ENCODE peak calls at places on chromosomes 3 and 15, in five cellular contexts. One of them, this sample, is unnamed.

GRCh38 chr15:31147943-31148621 is 46.6 kb upstream of the TRPM1 start:
- DNase-seq in choroid plexus epithelial cell: no peak
- DNase-seq in uterus: no peak
- DNase-seq in fibroblast of pulmonary artery: no peak
- DNase-seq in AG09309: no peak
- DNase-seq in this sample: no peak

GRCh38 chr15:24956131-24956838 is 1.5 kb downstream of the SNRPN start:
- DNase-seq in uterus: peak; percentile 58
- DNase-seq in choroid plexus epithelial cell: peak; percentile 74
- DNase-seq in AG09309: no peak
- DNase-seq in fibroblast of pulmonary artery: peak; percentile 83
- DNase-seq in this sample: peak; percentile 56

GRCh38 chr3:58063424-58063823 is 55.2 kb downstream of the FLNB start:
- DNase-seq in fibroblast of pulmonary artery: peak; percentile 83
- DNase-seq in uterus: peak; percentile 72
- DNase-seq in choroid plexus epithelial cell: peak; percentile 87
- DNase-seq in AG09309: no peak
- DNase-seq in this sample: no peak

GRCh38 chr3:105473521-105474223 is 107.0 kb downstream of the ALCAM start:
- DNase-seq in fibroblast of pulmonary artery: peak; percentile 76
- DNase-seq in uterus: no peak
- DNase-seq in choroid plexus epithelial cell: peak; percentile 91
- DNase-seq in AG09309: peak; percentile 68
- DNase-seq in this sample: peak; percentile 45

GRCh38 chr15:79399591-79399990 is 32.5 kb upstream of the MINAR1 start:
- DNase-seq in fibroblast of pulmonary artery: no peak
- DNase-seq in AG09309: no peak
- DNase-seq in uterus: no peak
- DNase-seq in choroid plexus epithelial cell: no peak
- DNase-seq in this sample: no peak

GRCh38 chr3:16378920-16379319 is 113.9 kb downstream of the OXNAD1 start:
- DNase-seq in fibroblast of pulmonary artery: no peak
- DNase-seq in choroid plexus epithelial cell: peak; percentile 47
- DNase-seq in uterus: no peak
- DNase-seq in AG09309: no peak
- DNase-seq in this sample: no peak

GRCh38 chr3:34504755-34505154 is 706.3 kb downstream of the PDCD6IP start:
- DNase-seq in uterus: peak; percentile 12
- DNase-seq in AG09309: no peak
- DNase-seq in choroid plexus epithelial cell: no peak
- DNase-seq in fibroblast of pulmonary artery: peak; percentile 1
- DNase-seq in this sample: no peak

GRCh38 chr3:138417559-138417982 is 16.8 kb upstream of the ESYT3 start:
- DNase-seq in choroid plexus epithelial cell: peak; percentile 93
- DNase-seq in AG09309: peak; percentile 40
- DNase-seq in fibroblast of pulmonary artery: peak; percentile 89
- DNase-seq in uterus: peak; percentile 79
- DNase-seq in this sample: peak; percentile 39

GRCh38 chr3:11699083-11699427 is 55.3 kb upstream of the VGLL4 start:
- DNase-seq in fibroblast of pulmonary artery: peak; percentile 49
- DNase-seq in AG09309: peak; percentile 79
- DNase-seq in choroid plexus epithelial cell: peak; percentile 43
- DNase-seq in uterus: no peak
- DNase-seq in this sample: no peak

GRCh38 chr3:72144773-72145505 is 360.0 kb upstream of the PROK2 start:
- DNase-seq in fibroblast of pulmonary artery: peak; percentile 18
- DNase-seq in AG09309: no peak
- DNase-seq in uterus: no peak
- DNase-seq in choroid plexus epithelial cell: no peak
- DNase-seq in this sample: no peak

GRCh38 chr3:9211155-9211950 is 38.1 kb downstream of the SRGAP3 start:
- DNase-seq in fibroblast of pulmonary artery: no peak
- DNase-seq in choroid plexus epithelial cell: peak; percentile 51
- DNase-seq in AG09309: peak; percentile 57
- DNase-seq in uterus: no peak
- DNase-seq in this sample: peak; percentile 25

GRCh38 chr15:82572986-82573385 is 32.7 kb upstream of the RPS17 start:
- DNase-seq in fibroblast of pulmonary artery: no peak
- DNase-seq in AG09309: no peak
- DNase-seq in uterus: no peak
- DNase-seq in choroid plexus epithelial cell: no peak
- DNase-seq in this sample: no peak

GRCh38 chr15:82570721-82571519 is 30.7 kb upstream of the RPS17 start:
- DNase-seq in AG09309: no peak
- DNase-seq in fibroblast of pulmonary artery: no peak
- DNase-seq in choroid plexus epithelial cell: no peak
- DNase-seq in uterus: peak; percentile 16
- DNase-seq in this sample: no peak

GRCh38 chr15:82569834-82570233 is 29.6 kb upstream of the RPS17 start:
- DNase-seq in uterus: no peak
- DNase-seq in choroid plexus epithelial cell: no peak
- DNase-seq in fibroblast of pulmonary artery: no peak
- DNase-seq in AG09309: no peak
- DNase-seq in this sample: no peak

GRCh38 chr15:82572311-82572710 is 32.1 kb upstream of the RPS17 start:
- DNase-seq in AG09309: no peak
- DNase-seq in fibroblast of pulmonary artery: no peak
- DNase-seq in uterus: no peak
- DNase-seq in choroid plexus epithelial cell: no peak
- DNase-seq in this sample: no peak

GRCh38 chr15:82571722-82572222 is 31.5 kb upstream of the RPS17 start:
- DNase-seq in fibroblast of pulmonary artery: peak; percentile 59
- DNase-seq in choroid plexus epithelial cell: peak; percentile 62
- DNase-seq in AG09309: peak; percentile 45
- DNase-seq in uterus: peak; percentile 78
- DNase-seq in this sample: no peak
- H3K4me3 ChIP-seq in fibroblast of pulmonary artery: peak overlapping the region; percentile 38
- H3K4me3 ChIP-seq in choroid plexus epithelial cell: peak overlapping the region; percentile 46
- H3K4me3 ChIP-seq in AG09309: peak overlapping the region; percentile 53
- H3K4me3 ChIP-seq in uterus: peak overlapping the region; percentile 36
- H3K4me3 ChIP-seq in this sample: peak overlapping the region; percentile 11

GRCh38 chr3:60070366-60070765 is 1020.5 kb upstream of the CFAP20DC start:
- DNase-seq in fibroblast of pulmonary artery: no peak
- DNase-seq in choroid plexus epithelial cell: no peak
- DNase-seq in uterus: no peak
- DNase-seq in AG09309: no peak
- DNase-seq in this sample: no peak
- H3K4me3 ChIP-seq in fibroblast of pulmonary artery: no peak overlapping the region
- H3K4me3 ChIP-seq in choroid plexus epithelial cell: no peak overlapping the region
- H3K4me3 ChIP-seq in uterus: no peak overlapping the region
- H3K4me3 ChIP-seq in AG09309: no peak overlapping the region
- H3K4me3 ChIP-seq in this sample: no peak overlapping the region

GRCh38 chr15:89805241-89806216 is 9.1 kb downstream of the ANPEP start:
- DNase-seq in uterus: no peak
- DNase-seq in AG09309: no peak
- DNase-seq in choroid plexus epithelial cell: no peak
- DNase-seq in fibroblast of pulmonary artery: no peak
- DNase-seq in this sample: no peak
- H3K4me3 ChIP-seq in uterus: no peak overlapping the region
- H3K4me3 ChIP-seq in AG09309: no peak overlapping the region
- H3K4me3 ChIP-seq in choroid plexus epithelial cell: no peak overlapping the region
- H3K4me3 ChIP-seq in fibroblast of pulmonary artery: no peak overlapping the region
- H3K4me3 ChIP-seq in this sample: no peak overlapping the region

GRCh38 chr3:31161889-31162288 is 267.4 kb upstream of the GADL1 start:
- DNase-seq in choroid plexus epithelial cell: no peak
- DNase-seq in uterus: no peak
- DNase-seq in fibroblast of pulmonary artery: no peak
- DNase-seq in AG09309: no peak
- DNase-seq in this sample: no peak

GRCh38 chr3:31159331-31160039 is 265.0 kb upstream of the GADL1 start:
- DNase-seq in fibroblast of pulmonary artery: no peak
- DNase-seq in uterus: no peak
- DNase-seq in choroid plexus epithelial cell: peak; percentile 21
- DNase-seq in AG09309: no peak
- DNase-seq in this sample: no peak

GRCh38 chr3:31157893-31158620 is 263.6 kb upstream of the GADL1 start:
- DNase-seq in fibroblast of pulmonary artery: peak; percentile 39
- DNase-seq in uterus: no peak
- DNase-seq in AG09309: no peak
- DNase-seq in choroid plexus epithelial cell: peak; percentile 35
- DNase-seq in this sample: no peak

DNA sequence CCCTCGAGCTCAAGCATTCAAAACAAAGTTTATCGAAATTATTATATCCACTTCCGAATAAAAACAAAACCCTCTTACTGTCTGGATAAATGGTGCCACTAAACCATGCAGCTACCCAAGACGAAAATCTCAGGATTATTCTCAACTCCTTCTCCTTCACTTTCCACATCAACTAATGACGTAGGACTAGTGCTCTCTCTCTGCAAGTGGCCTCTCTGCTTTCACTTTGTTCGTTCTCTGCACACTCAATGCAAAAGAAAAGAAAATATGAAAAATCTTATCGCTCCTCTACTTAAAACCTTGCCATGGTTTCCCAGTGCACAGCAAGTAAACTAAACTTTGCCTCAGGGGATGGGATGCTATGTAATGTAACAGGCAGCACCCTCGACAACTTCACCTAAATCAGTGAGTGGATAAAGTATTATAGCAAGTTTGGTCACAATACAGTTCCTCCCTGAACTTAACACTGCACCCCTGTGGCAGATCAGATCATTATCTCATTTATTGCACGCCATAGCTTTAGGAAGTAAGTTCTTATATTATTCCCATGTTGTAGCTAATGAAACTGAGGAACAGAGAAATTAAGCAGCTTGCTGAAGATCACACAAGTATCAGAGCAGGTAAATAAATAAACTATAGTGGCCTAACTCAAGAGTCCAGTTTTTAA is 262.7 kb upstream of the GADL1 start:
- DNase-seq in AG09309: no peak
- DNase-seq in choroid plexus epithelial cell: no peak
- DNase-seq in uterus: no peak
- DNase-seq in fibroblast of pulmonary artery: no peak
- DNase-seq in this sample: no peak
- H3K4me3 ChIP-seq in AG09309: no peak overlapping the region
- H3K4me3 ChIP-seq in choroid plexus epithelial cell: no peak overlapping the region
- H3K4me3 ChIP-seq in uterus: no peak overlapping the region
- H3K4me3 ChIP-seq in fibroblast of pulmonary artery: no peak overlapping the region
- H3K4me3 ChIP-seq in this sample: no peak overlapping the region

This sample was measured in kidney epithelial cell.